ENCODE peak calls at places on chromosomes 3 and 15, in nine cellular contexts. T, E, M, K, W, I, Z, G and D are unnamed samples.

GRCh38 chr3:355622-356021 is 159.1 kb downstream of the CHL1 start:
- DNase-seq in I (no peak), K (no peak), W (no peak), M (no peak), E (peak; percentile 63), G (no peak), T (no peak), Z (peak; percentile 10), D (no peak)

GRCh38 chr3:146050700-146051099 is 110.3 kb downstream of the PLOD2 start:
- DNase-seq in Z (no peak), I (peak; percentile 81), T (no peak), K (no peak), G (no peak), E (no peak), W (peak; percentile 73), M (no peak), D (no peak)

GRCh38 chr15:57527382-57528091 is 64.2 kb upstream of the MYZAP start:
- DNase-seq in E (peak; percentile 74), K (peak; percentile 65), W (peak; percentile 91), I (peak; percentile 85), Z (no peak), G (no peak), T (no peak), M (no peak), D (peak; percentile 79)

GRCh38 chr15:76152197-76152596 is 92.4 kb downstream of the TMEM266 start:
- DNase-seq in K (no peak), Z (no peak), T (no peak), W (no peak), I (no peak), G (no peak), M (no peak), E (no peak), D (no peak)

GRCh38 chr3:178140491-178140890 is 395.7 kb upstream of the KCNMB2 start:
- DNase-seq in K (no peak), W (peak; percentile 20), E (no peak), T (no peak), Z (no peak), G (no peak), M (no peak), I (no peak), D (no peak)

GRCh38 chr15:69253156-69253555 is 45.6 kb upstream of the PAQR5 start:
- DNase-seq in G (no peak), E (peak; percentile 63), I (peak; percentile 41), Z (peak; percentile 14), W (peak; percentile 82), T (no peak), M (no peak), K (peak; percentile 31), D (peak; percentile 67)

GRCh38 chr3:3799173-3800075 is at the start of gene LRRN1:
- DNase-seq in M (peak; percentile 4), W (no peak), I (no peak), T (peak; percentile 20), G (no peak), Z (peak; percentile 91), E (peak; percentile 2), K (peak; percentile 84), D (no peak)

GRCh38 chr15:70036585-70037343 is 61.0 kb downstream of the TLE3 start:
- DNase-seq in W (no peak), Z (no peak), M (no peak), T (no peak), G (no peak), I (no peak), K (no peak), E (no peak), D (no peak)

GRCh38 chr15:60751985-60752952 is 273.3 kb upstream of the ICE2 start:
- DNase-seq in I (peak; percentile 57), M (no peak), K (peak; percentile 65), E (no peak), T (no peak), W (peak; percentile 75), Z (peak; percentile 16), G (no peak), D (peak; percentile 63)

GRCh38 chr15:66109826-66110225 is 143.7 kb downstream of the MEGF11 start:
- DNase-seq in E (no peak), K (no peak), Z (no peak), W (no peak), T (no peak), G (no peak), M (no peak), I (no peak), D (no peak)

GRCh38 chr3:72151465-72152238 is 366.7 kb upstream of the PROK2 start:
- DNase-seq in Z (no peak), K (no peak), G (no peak), T (no peak), I (no peak), E (no peak), W (no peak), M (no peak), D (no peak)

GRCh38 chr3:62632510-62633294 is 242.5 kb downstream of the CADPS start:
- DNase-seq in W (peak; percentile 57), K (no peak), M (no peak), G (no peak), Z (no peak), E (no peak), I (no peak), T (no peak), D (no peak)

GRCh38 chr15:85976986-85977385 is 102.7 kb upstream of the AGBL1 start:
- DNase-seq in M (no peak), E (no peak), Z (no peak), I (no peak), G (no peak), W (peak; percentile 1), T (no peak), K (no peak), D (no peak)

GRCh38 chr3:46865546-46865945 is 2.3 kb upstream of the MYL3 start:
- DNase-seq in T (no peak), I (no peak), Z (no peak), E (no peak), K (no peak), M (no peak), G (no peak), W (no peak), D (no peak)

GRCh38 chr3:53842436-53843194 is 3.6 kb downstream of the CHDH start:
- DNase-seq in I (no peak), Z (peak; percentile 74), G (no peak), K (peak; percentile 84), W (peak; percentile 28), E (peak; percentile 4), T (no peak), M (no peak), D (no peak)

GRCh38 chr3:82293435-82293834 is 532.0 kb upstream of the GBE1 start:
- DNase-seq in I (no peak), Z (no peak), M (no peak), W (no peak), E (no peak), G (no peak), T (no peak), K (no peak), D (no peak)

GRCh38 chr3:136954980-136955780 is 2.6 kb upstream of the IL20RB start:
- DNase-seq in I (no peak), M (no peak), G (no peak), Z (no peak), T (no peak), W (peak; percentile 27), K (no peak), E (peak; percentile 21), D (no peak)

GRCh38 chr3:50204804-50205718 is at the start of gene SLC38A3:
- DNase-seq in G (no peak), M (no peak), E (no peak), T (no peak), K (no peak), W (peak; percentile 22), Z (peak; percentile 33), I (no peak), D (no peak)

GRCh38 chr15:27681038-27681437 is 418.1 kb downstream of the OCA2 start:
- DNase-seq in G (no peak), Z (no peak), W (no peak), E (no peak), I (no peak), K (no peak), M (no peak), T (no peak), D (no peak)

GRCh38 chr15:85897818-85898717 is 103.3 kb upstream of the KLHL25 start:
- DNase-seq in E (no peak), K (no peak), Z (no peak), T (no peak), M (no peak), I (no peak), G (no peak), W (no peak), D (peak; percentile 4)

GRCh38 chr3:77746892-77747291 is 707.0 kb downstream of the ROBO2 start:
- DNase-seq in T (no peak), I (no peak), M (no peak), E (no peak), Z (no peak), G (no peak), W (no peak), K (no peak), D (no peak)

GRCh38 chr3:74614133-74614967 is at the start of gene CNTN3:
- DNase-seq in I (no peak), E (no peak), K (no peak), Z (peak; percentile 17), M (no peak), W (peak; percentile 67), T (no peak), G (peak; percentile 10), D (no peak)

GRCh38 chr15:55151621-55152020 is 45.1 kb downstream of the RSL24D1 start:
- DNase-seq in W (no peak), E (no peak), K (no peak), I (no peak), M (no peak), T (no peak), G (no peak), Z (no peak), D (no peak)

GRCh38 chr3:25573386-25574171 is 91.1 kb downstream of the TOP2B start:
- DNase-seq in Z (no peak), M (no peak), T (no peak), G (no peak), E (peak; percentile 58), W (peak; percentile 51), K (peak; percentile 66), I (no peak), D (no peak)